ENCODE peak calls at places on chromosomes 16 and 17, in six cellular contexts. U is heart left ventricle, S is erythroblast, Z is H54, T is IMR-90, A is breast epithelium. O is an unnamed sample.

GRCh38 chr17:80877095-80877828 is 114.4 kb upstream of the CHMP6 start:
- DNase-seq in T (no peak), Z (no peak), A (peak), S (no peak), U (no peak), O (peak)

GRCh38 chr17:69870751-69871199 is 204.2 kb upstream of the KCNJ16 start:
- DNase-seq in T (peak), S (no peak), U (no peak), Z (no peak), A (no peak), O (no peak)

GRCh38 chr17:70613681-70614080 is 444.3 kb downstream of the KCNJ2 start:
- DNase-seq in S (no peak), U (no peak), Z (no peak), T (no peak), A (no peak), O (no peak)

GRCh38 chr17:55290721-55291507 is 26.2 kb downstream of the HLF start:
- DNase-seq in Z (no peak), S (no peak), T (no peak), A (no peak), U (no peak), O (no peak)

GRCh38 chr17:42819939-42820535 is 4.0 kb downstream of the BECN1 start:
- DNase-seq in Z (no peak), T (peak), A (no peak), U (peak), S (peak), O (peak)

GRCh38 chr16:84617068-84617630 is 729 bp downstream of the COTL1 start:
- DNase-seq in S (no peak), U (peak), Z (no peak), T (no peak), A (no peak), O (no peak)

GRCh38 chr17:76725580-76726230 is 701 bp downstream of the JMJD6 start:
- DNase-seq in Z (no peak), U (peak), S (peak), T (peak), A (peak), O (peak)

GRCh38 chr17:39737761-39738567 is at the start of gene GRB7:
- DNase-seq in U (no peak), T (no peak), A (peak), S (no peak), Z (no peak), O (peak)

GRCh38 chr17:75604034-75604695 is 16.6 kb downstream of the MYO15B start:
- DNase-seq in U (no peak), A (no peak), S (no peak), Z (no peak), T (no peak), O (no peak)

GRCh38 chr16:86930001-86930400 is 351.7 kb downstream of the FOXL1 start:
- DNase-seq in Z (no peak), T (no peak), U (no peak), S (no peak), A (no peak), O (no peak)

GRCh38 chr17:64778367-64779290 is 116.5 kb upstream of the SMURF2 start:
- DNase-seq in U (no peak), S (no peak), A (no peak), Z (no peak), T (no peak), O (no peak)
- TF ChIP-seq POLR2A in U (no peak), S (no peak), A (no peak), Z (no peak), T (no peak), O (no peak)

DNA sequence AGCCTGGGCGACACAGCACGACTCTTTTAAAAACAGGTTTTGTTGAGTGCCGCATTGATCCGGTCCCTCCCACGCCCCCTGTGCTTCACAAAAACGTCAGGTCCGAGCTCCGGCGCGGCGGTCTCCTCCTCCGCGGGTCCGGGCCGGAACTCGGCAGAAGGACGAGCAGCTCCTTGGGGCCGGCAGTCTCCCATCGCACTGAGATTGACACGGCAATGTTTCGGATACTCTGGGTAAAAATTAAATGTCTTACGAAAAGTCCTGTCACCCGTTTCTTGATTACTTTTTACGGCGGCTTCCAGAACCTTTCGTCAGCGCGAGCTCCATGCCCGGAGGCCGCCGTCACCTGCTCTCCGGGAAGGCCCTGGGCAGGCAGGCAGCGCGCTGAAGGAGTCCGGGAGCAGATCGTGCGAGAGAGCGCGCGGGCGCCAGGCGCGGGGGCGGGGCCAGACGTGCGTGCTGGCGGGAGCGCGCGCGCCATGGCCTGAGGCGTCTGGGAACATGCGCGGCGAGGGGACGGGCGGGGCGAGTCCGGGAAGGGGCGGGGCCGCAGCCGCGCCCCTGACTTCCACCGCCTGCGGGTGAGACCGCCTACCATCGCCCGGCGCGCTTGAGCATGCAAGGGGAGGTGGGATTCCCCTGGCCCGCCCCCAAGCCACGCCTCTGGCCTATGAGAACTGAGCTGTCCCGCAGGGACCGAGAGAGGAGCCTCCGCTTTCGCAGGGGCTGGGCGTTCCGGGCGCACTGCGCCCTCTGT is 11.7 kb upstream of the SRL start:
- DNase-seq in T (peak), S (peak), A (peak), Z (peak), U (peak), O (peak)
- TF ChIP-seq POLR2A in T (peak), S (peak), A (peak), Z (peak), U (no peak), O (peak)

GRCh38 chr17:67198131-67198530 is 46.9 kb downstream of the HELZ start:
- DNase-seq in S (no peak), U (no peak), T (no peak), Z (no peak), A (no peak), O (no peak)

GRCh38 chr17:67196422-67196821 is 48.6 kb downstream of the HELZ start:
- DNase-seq in U (no peak), T (no peak), A (no peak), S (no peak), Z (no peak), O (no peak)

DNA sequence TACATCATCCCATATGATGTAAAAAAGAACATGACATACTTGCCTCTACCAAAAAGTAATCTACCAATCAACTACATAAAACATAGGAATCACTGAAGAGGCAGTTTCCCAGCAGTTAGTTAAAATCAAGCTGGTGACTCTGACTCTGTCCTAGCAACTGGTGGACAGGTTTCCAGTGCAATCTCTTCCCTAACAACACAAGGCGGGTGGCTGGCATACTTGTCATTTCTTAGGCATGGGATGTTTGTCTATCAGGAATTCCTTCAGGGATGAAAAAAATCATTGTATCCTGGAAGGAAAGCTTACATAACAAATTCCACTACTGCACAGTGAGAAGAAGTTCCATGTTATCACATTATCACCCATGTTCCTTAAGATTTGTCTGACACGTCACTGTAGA is 50.9 kb downstream of the HELZ start:
- DNase-seq in U (no peak), S (no peak), A (no peak), T (peak), Z (peak), O (no peak)
- TF ChIP-seq POLR2A in U (no peak), S (no peak), A (no peak), T (no peak), Z (no peak), O (no peak)

GRCh38 chr16:11612110-11612981 is 25.6 kb upstream of the LITAF start:
- DNase-seq in T (no peak), Z (no peak), A (no peak), U (no peak), S (peak), O (no peak)
- TF ChIP-seq POLR2A in T (no peak), Z (no peak), A (no peak), U (no peak), S (no peak), O (no peak)

GRCh38 chr16:89988951-89989350 is 30.3 kb downstream of the DBNDD1 start:
- DNase-seq in U (no peak), T (no peak), Z (no peak), A (no peak), S (no peak), O (no peak)

GRCh38 chr16:89994389-89994720 is 24.9 kb downstream of the DBNDD1 start:
- DNase-seq in Z (no peak), A (no peak), S (no peak), T (no peak), U (no peak), O (no peak)

GRCh38 chr16:89993971-89994370 is 25.3 kb downstream of the DBNDD1 start:
- DNase-seq in S (no peak), T (no peak), U (no peak), Z (no peak), A (no peak), O (no peak)

GRCh38 chr16:89993377-89993776 is 25.9 kb downstream of the DBNDD1 start:
- DNase-seq in A (no peak), U (no peak), Z (no peak), S (no peak), T (no peak), O (no peak)

DNA sequence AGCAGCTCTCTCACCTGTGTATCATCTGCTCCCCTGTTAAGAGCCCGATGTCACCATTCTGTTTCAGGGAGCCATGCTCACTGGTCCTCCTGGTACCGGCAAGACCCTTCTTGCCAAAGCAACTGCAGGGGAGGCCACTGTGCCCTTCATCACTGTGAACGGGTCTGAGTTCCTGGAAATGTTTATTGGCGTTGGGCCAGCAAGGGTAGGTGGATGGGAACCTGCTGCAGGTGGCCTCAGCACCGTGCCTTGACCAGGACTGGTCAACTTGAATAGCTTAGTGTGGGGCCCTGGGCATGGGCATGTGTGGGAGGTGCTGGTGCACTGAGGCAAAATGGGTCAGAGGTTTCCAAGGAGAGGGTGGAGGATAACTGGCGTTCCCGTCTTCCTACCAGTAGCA is 28.5 kb downstream of the DBNDD1 start:
- DNase-seq in U (no peak), T (no peak), A (no peak), Z (no peak), S (no peak), O (no peak)
- TF ChIP-seq POLR2A in U (no peak), T (no peak), A (no peak), Z (no peak), S (no peak), O (no peak)

GRCh38 chr16:4766875-4767628 is at the start of gene ZNF500:
- DNase-seq in T (peak), S (peak), U (peak), Z (peak), A (peak), O (peak)
- TF ChIP-seq POLR2A in T (peak), S (peak), U (no peak), Z (peak), A (no peak), O (peak)

O was measured in GM12891.